ENCODE peak calls at places on chromosomes 4 and X, in six cellular contexts. T is uterus, O is mesendoderm, L is astrocyte of the spinal cord, H is mammary epithelial cell, R is choroid plexus epithelial cell. B is an unnamed sample.

GRCh38 chr4:20347526-20347925 is 95.8 kb downstream of the SLIT2 start:
- DNase-seq in T (no peak), O (no peak), L (no peak), H (no peak), R (no peak), B (no peak)

GRCh38 chr4:53830511-53830910 is 233.9 kb downstream of the CHIC2 start:
- DNase-seq in T (no peak), O (no peak), L (no peak), H (no peak), R (no peak), B (no peak)

GRCh38 chrX:10008483-10009056 is 41.4 kb downstream of the CLDN34 start:
- DNase-seq in T (no peak), O (no peak), L (no peak), H (no peak), R (no peak), B (no peak)

GRCh38 chr4:185369729-185370128 is 26.0 kb downstream of the LRP2BP start:
- DNase-seq in T (no peak), O (no peak), L (no peak), H (no peak), R (peak), B (no peak)

GRCh38 chr4:98514930-98515809 is 143.2 kb downstream of the TSPAN5 start:
- DNase-seq in T (no peak), O (peak), L (no peak), H (no peak), R (no peak), B (no peak)

GRCh38 chrX:46278591-46278990 is 266.6 kb downstream of the ZNF674 start:
- DNase-seq in T (no peak), O (no peak), L (no peak), H (no peak), R (no peak), B (no peak)

GRCh38 chrX:95884196-95884595 is 800.4 kb upstream of the DIAPH2 start:
- DNase-seq in T (no peak), O (no peak), L (no peak), H (no peak), R (peak), B (no peak)

GRCh38 chrX:68632491-68632890 is 15.0 kb upstream of the STARD8 start:
- DNase-seq in T (no peak), O (no peak), L (no peak), H (no peak), R (no peak), B (no peak)

GRCh38 chr4:64248151-64248550 is 161.1 kb downstream of the TECRL start:
- DNase-seq in T (no peak), O (no peak), L (no peak), H (no peak), R (no peak), B (no peak)

GRCh38 chrX:80799616-80800015 is 10.1 kb downstream of the BRWD3 start:
- DNase-seq in T (no peak), O (no peak), L (no peak), H (no peak), R (no peak), B (no peak)

GRCh38 chr4:146340798-146341197 is 126.5 kb downstream of the REELD1 start:
- DNase-seq in T (no peak), O (no peak), L (peak), H (no peak), R (peak), B (peak)

DNA sequence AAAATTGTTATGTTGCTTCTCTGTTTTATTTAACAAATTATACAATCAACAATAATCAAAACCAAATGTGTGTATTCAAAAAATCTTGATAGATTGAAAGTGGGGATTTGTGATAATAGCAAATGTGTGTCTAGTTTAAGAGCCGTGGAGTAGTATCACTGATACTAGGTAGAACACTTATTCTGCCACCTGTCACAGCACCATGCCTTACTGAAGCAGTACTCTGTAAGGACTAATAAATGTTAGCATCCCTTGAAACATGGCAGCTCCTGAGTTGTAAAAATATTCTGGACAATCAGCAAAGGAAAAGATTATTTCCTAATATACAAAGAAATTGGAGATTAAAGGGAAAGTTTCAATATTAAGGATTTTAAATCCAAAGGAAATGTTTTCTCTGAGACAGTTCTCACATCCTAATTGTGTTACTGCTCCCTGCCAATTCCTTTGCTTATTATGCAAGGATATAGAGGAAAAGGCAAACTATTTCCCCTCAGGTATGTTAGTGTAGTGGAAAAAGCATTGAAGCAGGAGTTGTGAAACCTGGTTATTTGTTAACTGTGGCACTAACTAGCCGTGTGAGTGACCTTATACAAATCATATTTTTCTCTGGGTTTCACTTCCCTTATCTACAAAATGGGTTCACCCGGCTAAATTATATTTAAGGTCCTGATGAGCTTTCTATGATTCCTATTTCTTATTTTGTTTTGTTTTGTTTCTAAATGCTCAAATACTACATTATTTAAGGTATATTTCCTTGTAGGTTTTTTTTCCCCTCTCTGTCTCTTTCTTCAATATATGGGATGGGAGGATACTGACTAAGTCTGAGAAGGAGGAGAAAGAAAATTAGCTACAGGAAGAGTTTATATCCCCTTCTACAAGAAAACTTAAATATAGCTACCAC is 303.2 kb downstream of the ARHGAP24 start:
- DNase-seq in T (no peak), O (peak), L (peak), H (no peak), R (peak), B (peak)
- H3K4me3 ChIP-seq in T (peak), O (no peak), L (peak), H (peak), R (peak), B (no peak)

GRCh38 chr4:155952546-155952945 is 1.1 kb downstream of the CTSO start:
- DNase-seq in T (no peak), O (no peak), L (peak), H (no peak), R (no peak), B (no peak)
- H3K4me3 ChIP-seq in T (peak), O (no peak), L (peak), H (peak), R (peak), B (no peak)

GRCh38 chr4:73872331-73873108 is 3.3 kb downstream of the CXCL1 start:
- DNase-seq in T (no peak), O (peak), L (peak), H (no peak), R (peak), B (no peak)

GRCh38 chr4:73871911-73872310 is 2.7 kb downstream of the CXCL1 start:
- DNase-seq in T (no peak), O (no peak), L (peak), H (no peak), R (no peak), B (no peak)

GRCh38 chr4:73869130-73870055 is at the start of gene CXCL1:
- DNase-seq in T (peak), O (peak), L (peak), H (peak), R (peak), B (peak)

GRCh38 chr4:73870260-73870659 is 1.1 kb downstream of the CXCL1 start:
- DNase-seq in T (no peak), O (peak), L (no peak), H (peak), R (peak), B (peak)

DNA sequence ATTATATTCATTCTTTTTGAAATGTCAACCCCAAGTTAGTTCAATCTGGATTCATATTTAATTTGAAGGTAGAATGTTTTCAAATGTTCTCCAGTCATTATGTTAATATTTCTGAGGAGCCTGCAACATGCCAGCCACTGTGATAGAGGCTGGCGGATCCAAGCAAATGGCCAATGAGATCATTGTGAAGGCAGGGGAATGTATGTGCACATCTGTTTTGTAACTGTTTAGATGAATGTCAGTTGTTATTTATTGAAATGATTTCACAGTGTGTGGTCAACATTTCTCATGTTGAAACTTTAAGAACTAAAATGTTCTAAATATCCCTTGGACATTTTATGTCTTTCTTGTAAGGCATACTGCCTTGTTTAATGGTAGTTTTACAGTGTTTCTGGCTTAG is 1.6 kb downstream of the CXCL1 start:
- DNase-seq in T (no peak), O (no peak), L (no peak), H (no peak), R (peak), B (peak)
- H3K4me3 ChIP-seq in T (no peak), O (no peak), L (peak), H (peak), R (peak), B (no peak)

GRCh38 chr4:168318266-168318895 is at the start of gene DDX60:
- DNase-seq in T (peak), O (peak), L (peak), H (peak), R (peak), B (peak)
- H3K4me3 ChIP-seq in T (peak), O (peak), L (peak), H (peak), R (peak), B (peak)

DNA sequence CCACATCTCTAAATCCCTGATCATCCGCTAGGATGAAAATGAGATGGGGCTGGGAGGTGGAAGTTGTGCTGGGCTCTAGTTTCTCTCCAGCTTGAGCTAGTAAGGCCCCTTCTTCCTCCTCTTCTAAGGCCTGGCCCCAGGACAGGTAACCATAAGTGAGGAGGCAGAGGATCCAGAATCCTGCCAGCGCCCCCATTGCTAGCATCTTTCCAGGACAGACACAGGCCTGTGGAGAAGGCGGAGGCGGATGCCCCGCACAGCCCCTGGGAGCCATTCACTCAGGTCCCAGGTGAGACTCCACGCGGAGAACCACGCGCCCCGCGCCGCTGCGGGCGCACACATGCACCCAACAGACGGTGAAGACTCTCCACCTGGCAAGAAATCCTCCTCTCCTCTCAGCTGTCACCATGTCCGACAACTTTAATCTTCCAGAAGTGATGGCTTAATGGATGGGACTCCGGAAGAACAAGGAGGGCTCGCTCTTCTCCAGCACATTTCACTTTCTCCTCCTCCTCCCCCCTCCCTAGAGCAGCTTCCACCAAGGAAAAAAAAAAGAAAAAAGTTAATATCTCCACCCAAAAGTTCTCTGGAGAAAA is 788 bp downstream of the ARSJ start:
- DNase-seq in T (peak), O (peak), L (peak), H (peak), R (no peak), B (peak)
- H3K4me3 ChIP-seq in T (peak), O (peak), L (peak), H (peak), R (peak), B (peak)

GRCh38 chrX:53088136-53088974 is 5.6 kb upstream of the KANTR start:
- DNase-seq in T (peak), O (peak), L (peak), H (peak), R (peak), B (peak)
- H3K4me3 ChIP-seq in T (peak), O (peak), L (peak), H (peak), R (peak), B (peak)

DNA sequence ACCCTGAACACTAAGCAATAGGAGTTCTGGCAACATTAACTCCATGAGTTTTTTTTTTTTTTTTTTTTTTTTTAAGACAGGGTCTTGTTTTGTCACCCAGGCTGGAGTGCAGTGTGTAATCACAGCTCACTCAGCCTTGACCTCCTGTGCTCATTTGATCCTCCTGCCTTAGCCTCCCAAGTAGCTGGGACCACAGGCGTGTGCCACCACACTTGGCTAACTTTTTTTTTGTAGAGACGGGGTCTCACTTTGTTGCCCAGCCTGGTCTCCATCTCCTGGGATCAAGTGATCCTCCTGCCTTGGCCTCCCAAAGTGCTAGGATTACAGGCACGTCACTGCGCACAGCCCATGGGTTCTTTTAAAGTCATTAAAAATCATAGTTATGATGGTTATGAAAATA is 5.1 kb downstream of the RHOH start:
- DNase-seq in T (no peak), O (no peak), L (no peak), H (no peak), R (no peak), B (no peak)
- H3K4me3 ChIP-seq in T (no peak), O (no peak), L (no peak), H (no peak), R (no peak), B (no peak)